ENCODE peak calls at places on chromosomes 1 and 21, in six cellular contexts. S is GM12891, H is K562, E is H1, Y is HepG2, X is GM12878. Q is an unnamed sample.

GRCh38 chr1:5286244-5286643 is 631.8 kb downstream of the AJAP1 start:
- DNase-seq in X (no peak), E (peak), S (no peak), Y (no peak), H (no peak), Q (no peak)

GRCh38 chr1:61093525-61094137 is 11.3 kb downstream of the NFIA start:
- DNase-seq in H (no peak), X (no peak), S (no peak), E (no peak), Y (no peak), Q (no peak)

GRCh38 chr1:32239790-32240139 is 7.3 kb upstream of the FAM167B start:
- DNase-seq in H (no peak), X (no peak), E (no peak), Y (no peak), S (no peak), Q (no peak)

GRCh38 chr1:55188909-55189308 is 26.3 kb downstream of the USP24 start:
- DNase-seq in E (no peak), S (no peak), Y (no peak), H (no peak), X (no peak), Q (no peak)

GRCh38 chr1:184052194-184052559 is 647 bp downstream of the TSEN15 start:
- DNase-seq in E (no peak), Y (no peak), X (no peak), H (no peak), S (no peak), Q (no peak)

GRCh38 chr21:44934797-44935532 is 4.9 kb upstream of the SLX9 start:
- DNase-seq in E (no peak), X (no peak), H (no peak), Y (no peak), S (no peak), Q (no peak)

GRCh38 chr21:45468051-45468970 is 63.3 kb downstream of the COL18A1 start:
- DNase-seq in X (no peak), H (no peak), E (no peak), S (no peak), Y (no peak), Q (no peak)

GRCh38 chr1:244552336-244552735 is 91.3 kb downstream of the CATSPERE start:
- DNase-seq in X (no peak), H (no peak), E (no peak), Y (peak), S (no peak), Q (no peak)

GRCh38 chr1:48002142-48002541 is 5.0 kb upstream of the TRABD2B start:
- DNase-seq in E (no peak), X (no peak), Y (no peak), S (no peak), H (no peak), Q (no peak)

GRCh38 chr1:167220537-167221125 is at the start of gene POU2F1:
- DNase-seq in E (peak), Y (peak), H (peak), S (peak), X (peak), Q (peak)
- TF ChIP-seq POLR2A in E (peak), Y (peak), H (no peak), S (peak), X (no peak), Q (no peak)

GRCh38 chr1:41882068-41882477 is 36.6 kb downstream of the HIVEP3 start:
- DNase-seq in E (no peak), Y (no peak), X (no peak), H (peak), S (no peak), Q (no peak)
- TF ChIP-seq TAF1 in E (no peak), Y (no peak), X (no peak), H (no peak), S (no peak), Q (no peak)

GRCh38 chr1:17234405-17234804 is 14.5 kb upstream of the PADI3 start:
- DNase-seq in X (no peak), H (no peak), Y (no peak), S (no peak), E (no peak), Q (no peak)

GRCh38 chr1:17230671-17231310 is 18.1 kb upstream of the PADI3 start:
- DNase-seq in E (no peak), H (no peak), Y (no peak), S (no peak), X (no peak), Q (no peak)

GRCh38 chr1:17232759-17233661 is 15.9 kb upstream of the PADI3 start:
- DNase-seq in H (no peak), Y (no peak), X (no peak), E (no peak), S (no peak), Q (no peak)

GRCh38 chr1:17235135-17235880 is 13.6 kb upstream of the PADI3 start:
- DNase-seq in E (no peak), X (no peak), H (no peak), S (no peak), Y (no peak), Q (no peak)

DNA sequence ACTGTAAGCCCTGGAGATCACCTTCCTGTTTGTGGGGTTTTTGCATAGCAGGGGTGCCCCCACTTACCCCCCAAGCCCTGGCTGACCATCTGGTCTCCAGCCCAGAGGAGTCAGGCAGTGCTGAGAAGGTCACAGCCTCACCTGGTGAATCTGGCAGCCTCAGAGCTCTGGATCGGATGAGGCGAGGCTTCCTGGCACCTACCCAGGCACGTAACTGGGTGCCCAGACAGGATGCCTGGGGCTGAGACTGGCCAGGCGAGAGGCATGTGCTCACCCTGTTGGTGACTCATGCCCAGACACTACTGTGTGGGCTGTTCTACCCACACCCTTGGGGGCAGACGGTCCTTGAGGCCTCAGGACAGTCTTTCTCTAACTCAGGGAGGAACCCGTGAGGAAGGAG is 15.2 kb upstream of the PADI3 start:
- DNase-seq in H (no peak), Y (no peak), X (no peak), S (no peak), E (no peak), Q (no peak)
- TF ChIP-seq POLR2AphosphoS5 in H (no peak), Y (no peak), X (no peak), S (no peak), E (no peak), Q (no peak)

DNA sequence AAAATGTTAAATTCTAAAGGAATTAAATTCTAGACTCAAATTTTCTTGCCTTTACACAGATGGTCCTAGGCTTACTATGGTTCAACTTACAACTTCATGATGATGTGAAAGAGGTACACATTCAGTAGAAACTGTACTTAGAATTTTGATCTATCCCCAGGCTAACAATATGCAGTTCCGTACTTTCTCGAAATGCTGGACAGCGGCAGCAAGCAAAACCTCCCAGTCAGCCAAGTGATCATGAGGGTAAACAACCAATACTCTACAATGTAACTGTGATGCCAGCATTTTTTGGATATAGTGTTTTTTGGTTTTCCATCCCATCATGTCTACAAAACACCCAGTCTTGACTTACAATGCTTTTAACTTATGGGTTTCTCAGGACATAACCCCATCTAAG is 25.7 kb downstream of the VAV3 start:
- DNase-seq in X (no peak), H (no peak), S (no peak), Y (no peak), E (no peak), Q (no peak)
- TF ChIP-seq POLR2A in X (no peak), H (no peak), S (no peak), Y (no peak), E (no peak), Q (no peak)

GRCh38 chr1:211752951-211753486 is 77.5 kb downstream of the LPGAT1 start:
- DNase-seq in H (no peak), Y (no peak), S (no peak), X (no peak), E (no peak), Q (no peak)

GRCh38 chr1:211751438-211751837 is 76.0 kb upstream of the NEK2 start:
- DNase-seq in X (no peak), H (no peak), S (no peak), Y (no peak), E (no peak), Q (no peak)

GRCh38 chr1:211756471-211757020 is 74.0 kb downstream of the LPGAT1 start:
- DNase-seq in H (no peak), E (no peak), Y (no peak), X (no peak), S (no peak), Q (no peak)

GRCh38 chr1:211752317-211752716 is 76.9 kb upstream of the NEK2 start:
- DNase-seq in Y (no peak), E (no peak), S (no peak), H (no peak), X (no peak), Q (no peak)

GRCh38 chr1:211753649-211754251 is 76.8 kb downstream of the LPGAT1 start:
- DNase-seq in X (no peak), Y (peak), H (no peak), S (no peak), E (no peak), Q (no peak)
- TF ChIP-seq TAF1 in X (no peak), Y (no peak), H (no peak), S (no peak), E (no peak), Q (no peak)

GRCh38 chr1:235940282-235940681 is 73.6 kb upstream of the LYST start:
- DNase-seq in E (no peak), X (no peak), Y (no peak), H (no peak), S (no peak), Q (no peak)
- TF ChIP-seq POLR2AphosphoS5 in E (no peak), X (no peak), Y (no peak), H (no peak), S (no peak), Q (no peak)

DNA sequence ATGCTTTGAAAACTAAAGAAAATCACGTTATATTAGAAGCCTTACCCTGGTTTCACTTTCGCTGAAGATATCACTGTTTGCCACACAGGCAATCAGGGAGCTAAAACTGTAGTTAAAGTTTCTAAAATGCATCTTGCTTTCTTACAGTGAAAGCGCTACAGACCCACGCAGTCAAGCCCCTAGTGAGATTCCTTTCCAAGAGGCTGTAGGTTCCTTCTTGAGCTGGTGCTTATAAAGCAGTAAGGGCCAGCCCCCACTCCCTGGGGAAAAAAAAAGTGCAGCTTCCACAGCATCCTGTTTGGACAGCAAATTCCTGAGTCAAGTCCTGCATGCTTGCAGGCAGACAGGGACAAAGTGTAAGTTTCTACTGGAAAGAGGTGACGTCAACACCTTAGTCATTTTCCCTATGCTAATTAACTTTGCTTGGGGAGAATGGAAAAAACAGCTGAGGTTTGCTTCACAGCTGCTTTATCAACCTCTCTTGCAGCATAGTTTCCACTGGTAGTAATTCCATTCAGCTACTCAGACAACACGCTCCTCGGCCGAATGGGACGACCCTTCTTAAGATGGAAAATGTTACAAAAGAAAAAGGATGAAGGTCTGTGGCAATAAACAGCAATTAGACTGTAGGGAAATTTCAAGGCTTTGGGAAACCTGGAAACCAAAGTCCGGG is 14.7 kb upstream of the KCNE1 start:
- DNase-seq in Y (peak), S (no peak), H (no peak), E (no peak), X (no peak), Q (no peak)
- TF ChIP-seq POLR2A in Y (peak), S (no peak), H (no peak), E (no peak), X (no peak), Q (no peak)